ENCODE peak calls at places on chromosomes 6 and 20, in eight cellular contexts. H is right atrium auricular region; E is cardiac muscle cell; L is brain microvascular endothelial cell; Y is fibroblast of lung; C is BJ; I is mammary epithelial cell; J is CD8-positive, alpha-beta T cell. M is an unnamed sample. For H3K27me3 and H3K36me3, the result is how much of the 10 kb centered on the place peaks cover.

GRCh38 chr20:62891111-62891510 is 29.5 kb upstream of the TCFL5 start:
- DNase-seq in H (no peak), E (no peak), L (no peak), Y (no peak), C (no peak), I (no peak), J (no peak), M (no peak)

GRCh38 chr6:154996841-154997311 is 1.8 kb downstream of the TIAM2 start:
- DNase-seq in H (no peak), E (no peak), L (no peak), Y (no peak), C (no peak), I (no peak), J (no peak), M (no peak)

GRCh38 chr20:61345656-61346055 is 93.6 kb downstream of the CDH4 start:
- DNase-seq in H (no peak), E (no peak), L (no peak), Y (no peak), C (no peak), I (no peak), J (no peak), M (no peak)

GRCh38 chr6:61711849-61712248 is 574.2 kb downstream of the KHDRBS2 start:
- DNase-seq in H (no peak), E (no peak), L (no peak), Y (no peak), C (no peak), I (no peak), J (no peak), M (no peak)

GRCh38 chr6:36247691-36248090 is 22.2 kb upstream of the PNPLA1 start:
- DNase-seq in H (no peak), E (peak), L (peak), Y (peak), C (no peak), I (no peak), J (no peak), M (no peak)

GRCh38 chr20:5731753-5732366 is 18.3 kb upstream of the SHLD1 start:
- DNase-seq in H (no peak), E (peak), L (no peak), Y (no peak), C (no peak), I (peak), J (no peak), M (no peak)

GRCh38 chr20:63562461-63563185 is 8.7 kb downstream of the FNDC11 start:
- DNase-seq in H (no peak), E (no peak), L (no peak), Y (no peak), C (no peak), I (no peak), J (no peak), M (no peak)

GRCh38 chr20:45328451-45328850 is 19.8 kb downstream of the SDC4 start:
- DNase-seq in H (no peak), E (no peak), L (no peak), Y (no peak), C (no peak), I (no peak), J (no peak), M (no peak)

GRCh38 chr6:42774201-42774600 is 7.7 kb upstream of the BICRAL start:
- DNase-seq in H (no peak), E (no peak), L (no peak), Y (no peak), C (no peak), I (no peak), J (no peak), M (no peak)

GRCh38 chr6:41801380-41801779 is 13.9 kb downstream of the TOMM6 start:
- DNase-seq in H (no peak), E (peak), L (peak), Y (peak), C (no peak), I (no peak), J (no peak), M (no peak)

GRCh38 chr20:33130553-33130952 is 37.4 kb upstream of the BPIFA2 start:
- DNase-seq in H (peak), E (peak), L (no peak), Y (peak), C (no peak), I (peak), J (no peak), M (no peak)

GRCh38 chr20:33127422-33128097 is 40.4 kb upstream of the BPIFA2 start:
- DNase-seq in H (peak), E (peak), L (no peak), Y (no peak), C (no peak), I (no peak), J (no peak), M (no peak)

GRCh38 chr20:33124261-33124660 is 43.7 kb upstream of the BPIFA2 start:
- DNase-seq in H (peak), E (no peak), L (no peak), Y (no peak), C (no peak), I (no peak), J (no peak), M (no peak)

GRCh38 chr20:33124994-33125393 is 43.0 kb upstream of the BPIFA2 start:
- DNase-seq in H (no peak), E (no peak), L (no peak), Y (no peak), C (no peak), I (no peak), J (no peak), M (no peak)

GRCh38 chr20:33125983-33126382 is 42.0 kb upstream of the BPIFA2 start:
- DNase-seq in H (no peak), E (no peak), L (no peak), Y (no peak), C (no peak), I (no peak), J (no peak), M (no peak)
- TF ChIP-seq CTCF in H (no peak), E (no peak), L (no peak), Y (no peak), C (no peak), I (no peak), J (no peak), M (no peak)

DNA sequence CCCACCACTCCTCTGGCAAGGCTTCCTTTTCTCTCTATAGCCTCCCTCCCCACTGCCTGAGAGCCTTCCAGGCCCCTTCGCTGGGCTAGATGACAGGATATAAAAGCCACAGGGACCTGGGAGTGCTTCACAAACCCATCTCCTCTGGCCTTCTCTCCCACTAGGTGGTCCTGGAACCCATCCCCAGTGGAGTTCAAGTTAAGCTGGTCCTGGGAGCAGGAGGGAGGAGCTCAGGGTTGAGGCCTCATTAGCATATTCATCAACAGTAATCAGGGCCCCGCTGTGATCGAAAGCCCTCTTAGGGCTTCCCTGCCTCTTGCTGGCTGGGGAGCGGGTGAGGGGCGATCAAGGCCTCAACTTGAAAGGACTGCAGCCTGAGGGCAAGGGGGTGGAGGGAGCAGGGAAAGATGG is 9.1 kb downstream of the EBF4 start:
- DNase-seq in H (peak), E (no peak), L (no peak), Y (no peak), C (no peak), I (no peak), J (no peak), M (no peak)
- H3K27me3 ChIP-seq in H (under half), E (under half), L (under half), Y (under half), C (under half), I (under half), J (under half), M (under half)

DNA sequence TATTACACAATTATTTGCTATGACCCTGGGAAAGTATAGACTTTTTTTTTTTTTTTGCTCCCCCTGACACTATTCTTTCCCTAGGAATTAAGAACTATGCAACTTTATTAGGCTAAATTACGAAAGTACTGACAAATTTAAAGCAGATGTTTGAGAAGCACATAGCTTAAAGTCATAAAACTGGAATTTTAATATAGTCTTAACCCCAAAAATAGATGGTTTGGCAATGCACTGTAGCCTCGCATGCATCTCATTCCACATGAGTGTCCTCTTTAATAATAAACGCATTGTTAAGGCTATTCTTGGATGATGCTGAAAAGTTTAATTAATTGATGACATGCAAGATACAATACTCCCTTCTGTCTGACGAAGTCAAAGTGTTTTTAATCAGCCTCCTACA is 49.3 kb downstream of the TBC1D7 start:
- DNase-seq in H (no peak), E (no peak), L (no peak), Y (no peak), C (peak), I (no peak), J (no peak), M (no peak)
- H3K36me3 ChIP-seq in H (under half), E (under half), L (under half), Y (under half), C (under half), I (under half), J (under half), M (under half)

DNA sequence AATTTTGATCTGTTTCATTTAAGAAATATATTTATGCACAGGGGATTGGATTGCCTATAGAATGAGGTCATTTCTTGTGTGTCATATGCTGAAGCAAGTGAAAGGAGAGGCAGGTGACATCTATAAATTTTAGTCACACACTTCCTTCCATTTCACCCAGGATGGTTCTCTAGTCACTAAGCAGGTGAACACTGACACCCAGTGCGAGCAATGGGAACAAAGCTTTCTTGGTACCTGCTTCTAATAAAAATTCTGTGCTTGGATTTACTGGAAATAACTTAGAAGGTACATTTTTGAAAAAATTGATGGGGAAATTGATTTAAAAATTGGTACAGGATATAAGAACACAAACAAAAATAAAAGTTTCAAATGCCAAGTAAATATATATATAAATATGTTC is 66.9 kb upstream of the MC3R start:
- DNase-seq in H (no peak), E (no peak), L (no peak), Y (no peak), C (no peak), I (no peak), J (no peak), M (no peak)
- TF ChIP-seq CTCF in H (no peak), E (no peak), L (no peak), Y (no peak), C (no peak), I (peak), J (no peak), M (no peak)

GRCh38 chr6:5302995-5303622 is 41.8 kb downstream of the FARS2 start:
- DNase-seq in H (no peak), E (peak), L (no peak), Y (peak), C (no peak), I (peak), J (peak), M (peak)

GRCh38 chr6:5300206-5300764 is 39.0 kb downstream of the FARS2 start:
- DNase-seq in H (no peak), E (no peak), L (no peak), Y (no peak), C (no peak), I (no peak), J (no peak), M (no peak)

GRCh38 chr6:5303711-5304110 is 42.4 kb downstream of the FARS2 start:
- DNase-seq in H (no peak), E (no peak), L (no peak), Y (no peak), C (no peak), I (no peak), J (no peak), M (no peak)

GRCh38 chr6:5305968-5306626 is 44.8 kb downstream of the FARS2 start:
- DNase-seq in H (no peak), E (no peak), L (no peak), Y (peak), C (no peak), I (no peak), J (no peak), M (no peak)

DNA sequence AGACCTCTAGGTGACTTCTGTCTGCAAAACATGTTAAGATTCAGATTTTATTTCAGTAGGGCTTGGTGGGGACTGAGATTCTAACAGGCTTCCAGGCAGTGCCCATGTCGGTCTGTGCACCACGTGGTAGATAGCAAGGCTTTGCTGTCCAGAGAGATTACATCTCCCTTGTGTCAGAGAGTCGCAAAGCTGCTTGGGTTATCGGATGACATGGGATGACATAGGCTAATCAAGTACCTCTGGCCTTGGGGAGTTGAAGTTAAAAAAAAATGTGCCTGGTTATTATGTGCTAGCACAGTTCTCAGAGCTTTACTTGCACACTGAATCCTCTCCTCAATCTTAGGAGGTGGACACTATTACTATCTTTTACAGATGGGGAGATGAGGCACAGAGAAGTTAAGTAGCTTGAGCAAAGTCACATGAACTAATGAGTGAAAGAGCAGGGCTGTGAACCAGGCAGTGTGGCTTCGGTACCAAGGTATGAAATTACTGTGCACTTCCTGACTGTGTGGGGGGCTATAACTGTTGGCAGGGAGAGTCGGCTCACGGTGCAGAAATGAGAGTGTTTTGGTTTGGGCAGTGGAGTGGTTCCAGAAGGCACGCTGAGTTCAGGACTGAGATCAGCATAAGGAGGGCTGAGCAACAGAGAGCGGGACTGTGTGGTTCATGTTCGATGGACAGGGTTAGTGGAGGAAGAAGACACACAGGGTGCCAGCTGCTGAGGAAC is 41.1 kb downstream of the FARS2 start:
- DNase-seq in H (no peak), E (no peak), L (no peak), Y (peak), C (no peak), I (no peak), J (no peak), M (no peak)
- H3K27me3 ChIP-seq in H (under half), E (under half), L (under half), Y (under half), C (under half), I (under half), J (under half), M (under half)

GRCh38 chr6:34888441-34888820 is 589 bp upstream of the TAF11 start:
- DNase-seq in H (no peak), E (no peak), L (no peak), Y (peak), C (no peak), I (no peak), J (no peak), M (no peak)

GRCh38 chr6:34888874-34889555 is at the start of gene ANKS1A:
- DNase-seq in H (peak), E (peak), L (peak), Y (peak), C (no peak), I (peak), J (peak), M (peak)

GRCh38 chr6:34884996-34885395 is 2.8 kb downstream of the TAF11 start:
- DNase-seq in H (no peak), E (no peak), L (no peak), Y (no peak), C (no peak), I (no peak), J (no peak), M (no peak)

GRCh38 chr6:34890526-34890910 is 1.5 kb downstream of the ANKS1A start:
- DNase-seq in H (no peak), E (no peak), L (no peak), Y (no peak), C (no peak), I (no peak), J (no peak), M (no peak)

DNA sequence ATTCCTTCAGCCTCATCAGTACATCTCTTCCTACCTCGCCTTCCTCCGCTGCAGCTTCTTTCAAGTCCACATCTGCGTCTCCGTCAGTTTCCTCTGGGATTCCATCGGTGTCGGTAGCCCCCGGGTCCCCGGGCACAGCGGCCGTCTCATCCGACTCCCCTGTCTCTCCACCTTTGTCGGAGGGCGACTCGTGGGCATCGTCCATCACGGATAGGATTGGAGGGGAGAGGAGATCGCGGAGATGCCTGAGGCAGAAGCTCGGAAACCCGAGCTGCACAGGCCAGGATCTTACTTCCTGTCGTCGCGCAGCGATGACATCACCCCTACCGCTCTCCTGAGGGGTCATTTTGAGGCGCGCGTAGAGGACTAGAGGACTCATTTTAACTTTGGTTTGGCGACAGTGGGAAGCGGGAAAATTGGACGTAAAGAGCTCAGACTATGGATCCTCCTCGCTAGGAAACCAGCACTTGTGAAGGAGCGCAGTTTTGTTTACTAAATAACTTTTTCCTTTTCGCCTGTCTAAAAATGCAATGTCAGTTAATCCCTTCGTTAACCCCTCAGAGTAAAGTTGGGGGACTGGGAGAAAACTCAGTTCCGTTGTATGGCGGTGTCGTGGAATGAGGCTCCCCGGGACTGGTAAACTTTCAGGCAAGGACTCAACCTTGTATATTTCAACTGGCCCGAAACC is at the start of gene TAF11:
- DNase-seq in H (peak), E (peak), L (peak), Y (peak), C (peak), I (peak), J (peak), M (peak)
- H3K36me3 ChIP-seq in H (under half), E (under half), L (under half), Y (under half), C (under half), I (under half), J (under half), M (under half)

DNA sequence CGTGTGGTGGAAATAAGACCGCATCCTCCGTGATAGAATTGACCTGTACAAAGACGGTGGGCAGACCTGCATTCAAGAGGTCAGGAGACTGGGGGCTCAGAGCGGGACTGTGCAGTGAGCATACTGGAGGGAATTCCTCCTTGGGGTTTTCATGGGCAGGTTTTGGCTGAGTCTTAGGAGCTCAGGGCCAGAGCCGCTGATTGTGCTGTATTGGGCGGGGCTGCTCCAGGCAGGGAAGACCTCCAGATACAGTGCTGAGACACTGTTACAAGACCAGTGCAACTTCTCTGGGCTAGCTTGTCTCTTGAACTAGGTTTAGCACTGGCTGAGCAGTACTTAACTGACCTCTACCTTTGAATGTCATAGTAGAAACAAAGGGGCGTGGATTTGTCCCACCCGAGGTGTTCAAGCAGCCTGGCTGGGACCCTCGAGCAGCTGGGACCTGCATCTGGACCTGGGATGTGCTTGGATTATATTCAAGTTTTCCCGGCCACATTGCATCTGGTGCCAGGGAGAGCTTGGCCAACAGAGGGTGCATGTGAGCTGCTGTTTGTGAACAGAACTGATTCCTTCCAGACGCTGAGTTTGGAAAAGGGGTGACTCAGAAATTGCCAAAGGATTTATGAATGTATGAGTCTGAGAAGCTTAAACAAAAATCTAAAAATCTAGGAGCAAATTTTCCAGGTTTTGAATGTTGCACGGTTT is 33.4 kb upstream of the SLC22A1 start:
- DNase-seq in H (peak), E (peak), L (peak), Y (peak), C (peak), I (peak), J (no peak), M (no peak)
- TF ChIP-seq CTCF in H (peak), E (peak), L (peak), Y (peak), C (peak), I (peak), J (no peak), M (peak)

GRCh38 chr6:10384719-10385511 is 30.0 kb downstream of the TFAP2A start:
- DNase-seq in H (no peak), E (no peak), L (no peak), Y (no peak), C (no peak), I (no peak), J (no peak), M (no peak)
- H3K27me3 ChIP-seq in H (half or more), E (half or more), L (half or more), Y (half or more), C (under half), I (under half), J (half or more), M (half or more)

GRCh38 chr6:135189344-135189743 is 8.2 kb downstream of the MYB start:
- DNase-seq in H (no peak), E (no peak), L (no peak), Y (no peak), C (no peak), I (no peak), J (no peak), M (no peak)

GRCh38 chr6:135185483-135185882 is 4.4 kb downstream of the MYB start:
- DNase-seq in H (no peak), E (no peak), L (no peak), Y (no peak), C (no peak), I (peak), J (no peak), M (no peak)

GRCh38 chr6:135186255-135186654 is 5.1 kb downstream of the MYB start:
- DNase-seq in H (no peak), E (no peak), L (no peak), Y (no peak), C (no peak), I (no peak), J (no peak), M (no peak)

GRCh38 chr6:135188718-135189117 is 7.6 kb downstream of the MYB start:
- DNase-seq in H (no peak), E (no peak), L (no peak), Y (no peak), C (no peak), I (no peak), J (no peak), M (no peak)

DNA sequence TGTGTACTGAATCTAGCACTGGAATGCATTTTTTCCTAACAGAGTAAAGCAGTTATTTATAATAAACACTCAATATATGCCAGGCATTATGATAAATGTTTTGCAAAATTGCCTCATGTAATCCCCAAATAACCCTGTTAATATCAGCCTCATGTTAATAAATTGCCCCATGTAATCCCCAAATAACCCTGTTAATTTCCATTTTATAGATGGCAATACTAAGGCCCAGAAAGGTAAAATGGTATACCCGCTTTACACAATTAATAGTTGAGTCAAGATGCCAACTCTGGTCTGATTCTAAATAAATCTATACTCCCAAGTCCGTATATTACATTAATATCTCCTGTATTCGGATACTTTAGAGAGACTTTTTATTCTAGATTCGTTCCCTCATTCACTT is 6.3 kb downstream of the MYB start:
- DNase-seq in H (no peak), E (no peak), L (no peak), Y (no peak), C (no peak), I (no peak), J (no peak), M (no peak)
- H3K36me3 ChIP-seq in H (under half), E (under half), L (under half), Y (under half), C (under half), I (under half), J (under half), M (under half)